ENCODE peak calls at places on chromosomes 2 and 18, in five cellular contexts. M is neural progenitor cell, L is esophagus squamous epithelium, H is neural crest cell, C is body of pancreas. N is an unnamed sample.

GRCh38 chr2:55133467-55134315 is 83.4 kb upstream of the RTN4 start:
- DNase-seq in M (peak), C (no peak), H (no peak), L (no peak), N (peak)

GRCh38 chr2:121689356-121689755 is 40.1 kb upstream of the CLASP1 start:
- DNase-seq in C (peak), M (no peak), L (no peak), H (peak), N (no peak)

GRCh38 chr2:60884795-60885194 is 3.4 kb downstream of the REL start:
- DNase-seq in L (no peak), H (no peak), M (no peak), C (no peak), N (peak)

GRCh38 chr2:10972683-10973433 is 61.1 kb downstream of the KCNF1 start:
- DNase-seq in H (no peak), L (no peak), C (no peak), M (peak), N (no peak)

GRCh38 chr18:10793730-10794370 is 268.0 kb downstream of the NAPG start:
- DNase-seq in L (no peak), H (no peak), M (no peak), C (no peak), N (no peak)

GRCh38 chr2:148901142-148901541 is 26.1 kb downstream of the KIF5C start:
- DNase-seq in M (peak), H (no peak), L (no peak), C (no peak), N (no peak)

GRCh38 chr18:35143615-35144596 is 96.9 kb upstream of the ZNF397 start:
- DNase-seq in M (peak), C (peak), H (peak), L (no peak), N (peak)

GRCh38 chr2:148930046-148930775 is 55.2 kb downstream of the KIF5C start:
- DNase-seq in C (no peak), H (no peak), M (peak), L (no peak), N (no peak)

GRCh38 chr2:7950035-7950612 is 731.7 kb upstream of the ID2 start:
- DNase-seq in L (no peak), C (no peak), H (no peak), M (no peak), N (no peak)

DNA sequence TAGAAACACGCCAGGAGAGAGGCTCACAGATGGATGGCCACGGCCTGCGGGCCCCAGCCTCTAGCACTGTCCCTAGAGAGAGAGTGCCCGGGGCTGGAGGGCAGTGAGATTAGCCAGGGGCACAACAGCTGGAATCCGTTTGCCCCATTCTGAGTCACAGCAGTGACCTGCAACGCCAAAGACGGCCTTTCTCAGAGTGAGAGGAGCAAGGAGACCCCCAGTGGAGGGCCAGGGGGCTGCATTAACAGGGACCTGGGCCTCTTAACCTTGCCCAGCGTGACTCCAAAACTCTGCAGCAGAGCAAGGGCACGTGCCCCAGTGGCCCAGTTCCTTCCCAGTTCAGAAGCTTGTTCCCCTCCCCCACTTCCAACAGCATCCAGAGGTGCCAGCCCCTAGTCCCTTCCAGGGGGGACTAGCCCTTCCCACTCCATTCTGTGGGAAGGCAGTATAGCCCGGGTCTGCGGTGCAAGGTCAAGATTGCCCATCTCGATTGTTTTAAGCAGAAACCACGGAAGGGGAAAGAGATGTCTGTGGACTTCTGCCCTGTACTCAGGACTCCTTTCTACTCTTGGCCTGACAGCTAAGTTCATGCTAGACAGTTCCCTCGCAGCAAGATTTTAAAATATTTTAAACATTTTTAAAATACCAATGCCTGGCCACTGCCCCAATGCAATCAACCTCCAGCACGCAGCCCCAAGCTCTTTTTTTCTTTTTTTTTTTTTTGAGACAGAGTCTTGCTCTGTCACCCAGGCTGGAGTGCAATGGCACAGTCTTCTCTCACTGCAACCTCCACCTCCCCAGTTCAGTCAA is 50.9 kb upstream of the BIN1 start:
- DNase-seq in C (no peak), M (peak), L (no peak), H (peak), N (no peak)
- TF ChIP-seq CTCF in C (no peak), M (peak), L (no peak), H (peak), N (no peak)

GRCh38 chr2:74502720-74503505 is 3.5 kb upstream of the LBX2 start:
- DNase-seq in C (peak), H (peak), M (peak), L (peak), N (peak)
- TF ChIP-seq CTCF in C (no peak), H (peak), M (peak), L (peak), N (peak)

GRCh38 chr2:232876071-232876977 is 6.3 kb downstream of the SNORC start:
- DNase-seq in C (no peak), M (peak), H (no peak), L (no peak), N (peak)

GRCh38 chr2:232876978-232877441 is 6.9 kb downstream of the SNORC start:
- DNase-seq in M (no peak), H (no peak), L (no peak), C (no peak), N (no peak)

GRCh38 chr2:232878855-232879617 is 9.0 kb downstream of the SNORC start:
- DNase-seq in C (no peak), H (no peak), M (no peak), L (no peak), N (no peak)

GRCh38 chr2:232879618-232880494 is 9.8 kb downstream of the SNORC start:
- DNase-seq in M (no peak), L (no peak), C (no peak), H (no peak), N (no peak)

DNA sequence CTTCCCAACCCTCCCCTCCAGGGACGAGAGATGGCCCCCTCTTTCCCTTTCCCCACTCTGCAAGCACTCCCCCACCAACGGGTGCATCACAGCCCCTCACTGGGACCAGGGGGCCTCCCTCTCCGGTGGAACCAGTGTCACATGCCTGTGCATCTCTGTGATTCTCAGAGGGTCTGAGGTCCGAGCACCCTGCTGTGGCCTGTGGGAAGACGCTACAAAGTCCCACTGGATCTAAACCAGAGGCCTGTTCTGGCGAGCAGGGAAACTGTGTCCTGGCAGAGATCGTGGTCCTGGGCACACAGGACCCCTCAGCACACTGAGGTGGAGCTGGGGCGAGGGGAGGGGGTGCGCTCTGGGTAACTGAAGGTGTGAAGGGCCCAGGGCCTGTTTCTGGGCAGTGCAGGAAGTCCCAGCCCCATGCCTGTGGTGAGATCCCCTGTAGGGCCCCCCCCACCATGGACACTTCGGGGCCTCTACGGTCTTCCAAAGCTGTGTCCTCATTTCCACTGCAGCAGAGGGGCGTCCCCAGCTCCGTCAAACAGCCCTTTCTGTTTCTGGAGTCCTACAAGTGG is 8.0 kb downstream of the SNORC start:
- DNase-seq in L (no peak), C (no peak), H (no peak), M (no peak), N (no peak)
- TF ChIP-seq CTCF in L (no peak), C (no peak), H (no peak), M (no peak), N (no peak)

DNA sequence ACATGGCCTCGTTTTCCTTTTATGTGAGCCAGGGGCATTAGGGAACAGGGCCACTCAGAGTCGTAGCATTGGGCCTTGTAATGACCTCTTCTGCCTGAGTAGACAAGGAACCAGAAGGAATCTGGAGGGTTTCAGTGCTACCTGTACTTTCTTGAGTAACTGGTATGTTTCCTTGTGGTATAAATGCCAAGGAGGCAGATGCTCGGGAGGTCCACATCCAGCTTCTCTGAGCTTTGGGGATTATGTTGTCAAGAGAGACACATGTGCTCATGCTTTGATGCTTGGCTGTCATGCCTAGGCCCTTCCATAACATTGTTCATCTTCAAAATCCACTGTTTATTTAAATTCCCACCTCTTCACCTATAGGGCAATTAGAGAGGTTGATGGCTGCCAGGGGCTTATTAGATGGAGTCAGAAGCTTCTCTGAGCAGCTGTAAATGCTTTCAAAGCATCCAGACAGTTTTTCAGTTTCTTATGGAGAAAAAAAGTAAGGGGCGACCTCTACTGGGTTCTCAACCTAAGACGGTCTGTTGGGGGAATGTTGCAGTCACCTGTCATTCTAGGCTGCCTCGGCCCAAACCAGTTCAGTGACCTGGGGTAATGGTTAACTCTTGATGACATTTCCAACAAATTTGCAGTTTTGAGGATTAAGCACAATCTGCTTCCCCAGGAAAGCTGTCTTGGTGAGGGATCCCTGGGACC is 26.5 kb downstream of the FOSL2 start:
- DNase-seq in L (no peak), C (no peak), H (no peak), M (peak), N (no peak)
- TF ChIP-seq CTCF in L (no peak), C (no peak), H (no peak), M (peak), N (no peak)

GRCh38 chr2:232339121-232340081 is 39.1 kb upstream of the ALPP start:
- DNase-seq in M (no peak), C (no peak), H (no peak), L (no peak), N (no peak)
- TF ChIP-seq CTCF in M (no peak), C (no peak), H (peak), L (no peak), N (peak)

GRCh38 chr2:70994445-70995226 is at the start of gene TEX261:
- DNase-seq in C (peak), M (peak), L (peak), H (peak), N (peak)
- TF ChIP-seq CTCF in C (peak), M (peak), L (peak), H (peak), N (peak)

GRCh38 chr2:235116885-235117492 is 165.2 kb downstream of the SH3BP4 start:
- DNase-seq in C (no peak), H (no peak), M (peak), L (no peak), N (peak)
- TF ChIP-seq CTCF in C (peak), H (peak), M (peak), L (peak), N (peak)